ENCODE peak calls at places on chromosomes 13 and 19, in seven cellular contexts. N, U, B, J, X, M and I are unnamed samples.

GRCh38 chr19:11505032-11505503 is 571 bp downstream of the ZNF653 start:
- DNase-seq in B (peak), M (peak), U (peak), N (peak), X (peak), J (peak), I (peak)

GRCh38 chr19:35780717-35781116 is 5.4 kb downstream of the ARHGAP33 start:
- DNase-seq in U (no peak), B (no peak), M (no peak), N (no peak), X (no peak), J (no peak), I (no peak)

GRCh38 chr13:113768018-113768905 is 9.2 kb downstream of the TMEM255B start:
- DNase-seq in M (no peak), U (no peak), X (no peak), N (no peak), B (no peak), J (no peak), I (no peak)

GRCh38 chr19:14577885-14578427 is 4.9 kb upstream of the CLEC17A start:
- DNase-seq in J (no peak), U (no peak), B (no peak), M (no peak), N (peak), X (no peak), I (no peak)

GRCh38 chr13:34731486-34731885 is 210.6 kb upstream of the NBEA start:
- DNase-seq in U (no peak), M (no peak), B (no peak), N (no peak), X (no peak), J (no peak), I (no peak)

GRCh38 chr13:51328488-51328887 is 11.0 kb upstream of the SERPINE3 start:
- DNase-seq in U (no peak), J (no peak), M (no peak), N (peak), X (no peak), B (no peak), I (no peak)

GRCh38 chr13:109821038-109821545 is 34.7 kb upstream of the IRS2 start:
- DNase-seq in X (no peak), B (no peak), M (no peak), J (no peak), N (no peak), U (no peak), I (no peak)

GRCh38 chr19:16262618-16263017 is 62.0 kb upstream of the KLF2 start:
- DNase-seq in B (no peak), M (no peak), J (no peak), X (peak), N (no peak), U (peak), I (no peak)

GRCh38 chr19:8242212-8242821 is 33.1 kb downstream of the CERS4 start:
- DNase-seq in N (no peak), J (no peak), U (no peak), X (no peak), B (no peak), M (no peak), I (no peak)

GRCh38 chr13:110524484-110525254 is 36.9 kb downstream of the RAB20 start:
- DNase-seq in U (no peak), X (no peak), J (peak), M (no peak), N (no peak), B (no peak), I (no peak)

GRCh38 chr19:7544626-7545025 is 9.1 kb downstream of the PNPLA6 start:
- DNase-seq in X (no peak), N (no peak), B (no peak), U (no peak), J (no peak), M (no peak), I (no peak)

GRCh38 chr13:23966691-23967615 is 69.7 kb upstream of the C1QTNF9B start:
- DNase-seq in N (no peak), J (no peak), B (peak), U (peak), M (no peak), X (peak), I (no peak)

GRCh38 chr13:20869540-20869939 is 33.0 kb downstream of the XPO4 start:
- DNase-seq in B (peak), J (no peak), M (no peak), N (no peak), U (peak), X (peak), I (peak)

GRCh38 chr19:19420570-19421301 is 15.3 kb downstream of the GATAD2A start:
- DNase-seq in U (no peak), X (no peak), B (no peak), J (no peak), N (no peak), M (no peak), I (no peak)

GRCh38 chr19:31352296-31352781 is 3.1 kb upstream of the TSHZ3 start:
- DNase-seq in M (no peak), J (no peak), N (peak), B (no peak), U (no peak), X (no peak), I (no peak)

GRCh38 chr13:111184685-111185401 is 69.7 kb downstream of the ARHGEF7 start:
- DNase-seq in N (no peak), U (peak), J (peak), B (peak), M (no peak), X (no peak), I (peak)

GRCh38 chr19:16850133-16850532 is 20.9 kb downstream of the SIN3B start:
- DNase-seq in U (no peak), N (no peak), B (peak), M (no peak), X (no peak), J (no peak), I (peak)

GRCh38 chr19:48608798-48609263 is 2.3 kb downstream of the SPACA4 start:
- DNase-seq in M (no peak), J (no peak), X (peak), U (peak), N (peak), B (peak), I (peak)

GRCh38 chr19:31725051-31725450 is 375.8 kb upstream of the TSHZ3 start:
- DNase-seq in B (peak), N (peak), J (no peak), M (no peak), U (peak), X (no peak), I (no peak)

GRCh38 chr13:78593652-78594494 is 9.5 kb downstream of the POU4F1 start:
- DNase-seq in X (no peak), M (no peak), N (peak), J (no peak), U (no peak), B (no peak), I (no peak)

GRCh38 chr19:38676023-38676877 is 28.8 kb downstream of the ACTN4 start:
- DNase-seq in X (peak), J (peak), U (peak), M (no peak), N (no peak), B (peak), I (peak)

GRCh38 chr13:51396352-51396751 is 56.5 kb downstream of the INTS6 start:
- DNase-seq in X (peak), N (no peak), U (no peak), B (peak), J (no peak), M (peak), I (peak)

GRCh38 chr19:6587093-6587820 is 3.7 kb downstream of the CD70 start:
- DNase-seq in M (no peak), B (no peak), N (peak), U (peak), X (no peak), J (no peak), I (peak)

GRCh38 chr19:13526552-13526951 is 20.3 kb upstream of the CACNA1A start:
- DNase-seq in N (peak), U (peak), J (no peak), M (no peak), B (no peak), X (peak), I (peak)

GRCh38 chr19:30391554-30392551 is 19.7 kb downstream of the ZNF536 start:
- DNase-seq in J (no peak), U (no peak), M (peak), B (no peak), N (peak), X (no peak), I (no peak)

GRCh38 chr13:96817336-96817941 is 176.8 kb downstream of the OXGR1 start:
- DNase-seq in U (peak), N (peak), X (peak), J (no peak), B (peak), M (no peak), I (peak)

GRCh38 chr19:47232422-47233211 is 1.6 kb upstream of the BBC3 start:
- DNase-seq in U (peak), J (no peak), B (peak), X (peak), M (peak), N (no peak), I (peak)

GRCh38 chr13:52085416-52085815 is 43.5 kb downstream of the NEK5 start:
- DNase-seq in M (peak), N (no peak), U (peak), B (peak), X (peak), J (no peak), I (peak)

GRCh38 chr19:33515921-33516320 is 5.7 kb downstream of the PEPD start:
- DNase-seq in J (no peak), N (no peak), X (no peak), B (no peak), U (no peak), M (no peak), I (no peak)
- H3K4me3 ChIP-seq in J (no peak), N (no peak), X (no peak), B (no peak), U (no peak), M (no peak), I (no peak)

GRCh38 chr19:37583340-37583739 is 11.3 kb downstream of the ZNF571 start:
- DNase-seq in X (no peak), J (no peak), M (no peak), N (peak), B (no peak), U (no peak), I (no peak)
- TF ChIP-seq CTCF in X (no peak), J (no peak), M (no peak), N (peak), B (no peak), U (no peak), I (no peak)

DNA sequence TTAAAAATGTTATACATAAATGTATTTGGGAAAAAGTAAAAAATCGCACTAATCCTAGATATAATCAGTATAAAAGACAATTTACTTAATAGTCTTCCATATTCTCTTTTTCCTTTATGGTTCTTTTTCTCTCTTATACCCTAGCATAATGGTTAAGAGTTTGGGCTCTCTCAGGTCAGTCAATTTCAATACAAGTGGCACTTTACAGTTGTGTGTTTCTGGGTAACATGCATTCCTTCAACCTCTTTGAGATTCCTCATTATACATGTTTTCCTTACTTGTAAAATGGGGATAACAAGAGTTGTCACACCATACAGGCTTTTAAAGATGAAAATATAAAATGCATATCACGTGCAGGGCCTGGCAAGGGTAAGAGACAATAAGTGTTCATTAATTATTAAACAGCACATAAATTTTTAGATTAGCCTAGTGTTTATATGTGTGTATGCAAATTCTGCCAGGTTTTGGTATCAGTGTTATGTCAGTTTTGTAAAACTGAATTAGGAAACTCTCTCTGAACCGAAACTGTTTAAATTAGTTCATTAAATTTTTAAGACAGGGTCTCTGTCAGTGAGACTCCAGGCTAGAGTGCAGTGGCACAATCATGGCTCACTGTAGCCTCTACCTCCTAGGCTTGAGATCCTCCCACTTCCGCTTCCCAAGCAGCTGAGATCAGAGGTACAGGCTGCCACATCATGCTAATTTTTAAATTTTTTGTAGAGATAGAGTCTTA is 49.8 kb downstream of the ELF1 start:
- DNase-seq in B (no peak), N (no peak), J (no peak), U (no peak), X (no peak), M (no peak), I (no peak)
- H3K4me3 ChIP-seq in B (no peak), N (no peak), J (no peak), U (no peak), X (no peak), M (no peak), I (no peak)

DNA sequence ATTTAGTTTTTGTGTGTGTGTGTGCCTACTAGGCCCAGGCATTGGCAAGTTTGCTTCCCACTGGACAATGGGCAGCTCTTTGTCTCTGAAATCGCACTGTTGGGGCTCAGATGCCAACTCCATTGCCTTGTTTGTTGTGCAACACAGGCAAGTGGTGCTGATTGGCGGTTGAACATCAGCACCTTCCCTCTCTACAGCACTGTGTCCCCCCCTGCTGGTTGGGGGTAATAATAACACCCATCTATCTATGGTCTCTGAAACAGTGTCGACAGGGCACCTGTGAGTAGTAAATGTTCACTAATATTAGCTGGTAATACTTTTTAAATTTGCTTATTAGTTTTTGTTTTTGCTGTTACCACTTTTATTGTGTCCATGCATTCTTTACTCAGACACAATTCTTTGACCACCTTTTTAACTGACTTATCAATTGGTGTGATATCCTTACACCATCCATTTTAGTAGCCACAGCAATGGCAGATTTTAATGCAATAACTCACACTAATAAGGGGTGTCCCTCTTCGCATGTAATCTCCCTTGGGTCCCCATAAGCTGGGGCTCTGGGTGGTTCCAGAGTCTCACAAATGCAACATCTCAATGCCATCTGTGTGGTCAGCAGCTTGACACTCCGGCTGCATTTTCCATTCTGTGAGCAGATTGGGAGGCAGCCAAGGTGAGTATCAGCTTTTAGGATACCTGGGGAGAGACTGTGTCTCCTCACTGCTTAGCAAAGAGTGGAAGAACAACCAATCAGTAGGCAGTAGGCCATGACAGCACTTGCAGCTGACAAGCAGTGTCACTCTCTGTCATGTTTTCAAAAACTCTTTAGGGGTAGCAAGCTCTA is 47.7 kb upstream of the UQCRFS1 start:
- DNase-seq in U (peak), N (peak), X (peak), M (no peak), B (peak), J (no peak), I (peak)
- TF ChIP-seq CTCF in U (peak), N (peak), X (peak), M (peak), B (peak), J (no peak), I (peak)

GRCh38 chr13:100541882-100542545 is 46.6 kb downstream of the GGACT start:
- DNase-seq in N (no peak), B (no peak), U (no peak), X (no peak), M (no peak), J (no peak), I (no peak)
- H3K4me3 ChIP-seq in N (no peak), B (no peak), U (no peak), X (no peak), M (no peak), J (no peak), I (no peak)

DNA sequence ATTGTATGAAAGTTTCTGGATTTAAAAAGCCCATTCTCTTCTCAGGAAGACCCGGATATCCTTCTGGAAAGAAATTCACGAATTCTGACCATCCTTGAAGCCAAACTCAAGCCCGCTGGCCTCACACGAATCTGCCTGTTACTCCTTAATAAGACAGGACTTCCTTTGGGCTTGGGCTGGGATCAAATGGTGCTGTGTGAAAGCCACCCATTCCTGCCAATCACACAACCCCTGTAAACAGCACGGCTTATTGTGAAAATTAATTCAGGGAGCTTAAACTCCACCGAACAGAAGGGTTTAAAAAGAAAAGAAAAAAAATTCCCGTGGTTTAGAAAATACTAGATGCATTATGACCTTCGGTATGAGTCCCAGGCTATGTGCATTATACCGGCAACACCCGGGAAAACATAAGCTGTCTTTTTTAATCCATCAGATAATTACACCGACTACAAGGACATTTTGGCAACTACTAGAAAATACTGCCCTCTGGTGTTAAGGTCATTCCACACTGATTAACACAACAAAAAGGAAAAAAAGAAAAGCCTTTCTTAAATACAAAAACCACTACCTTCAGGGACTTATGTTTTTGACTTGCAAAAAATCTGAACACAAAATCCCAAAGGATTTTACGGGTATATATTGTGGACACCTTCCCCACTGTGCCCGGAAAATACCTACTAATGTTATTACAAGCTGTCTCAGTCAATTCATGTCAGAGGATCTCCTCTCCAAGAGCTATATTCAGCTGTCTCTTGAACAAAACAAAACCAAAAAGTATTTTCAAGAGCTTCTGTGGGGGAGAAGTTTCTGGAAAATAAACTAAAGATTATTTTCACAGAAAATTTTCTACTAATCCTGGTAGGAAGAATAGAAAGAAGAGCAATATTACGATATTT is 76.0 kb upstream of the LSM14A start:
- DNase-seq in M (no peak), B (peak), X (peak), J (no peak), N (peak), U (peak), I (peak)
- TF ChIP-seq CTCF in M (peak), B (peak), X (peak), J (peak), N (peak), U (peak), I (peak)